ENCODE peak calls at places on chromosomes 3 and 15, in four cellular contexts. One of them, this sample, is unnamed. For H3K4me1, the result is how much of the 10 kb centered on the place peaks cover.

GRCh38 chr3:133888739-133889340 is 6.8 kb downstream of the RAB6B start:
- DNase-seq in tibial nerve: no peak
- DNase-seq in thyroid gland: no peak
- DNase-seq in stomach: no peak
- DNase-seq in this sample: no peak

GRCh38 chr3:10641760-10642159 is 136.4 kb upstream of the ATP2B2 start:
- DNase-seq in stomach: no peak
- DNase-seq in tibial nerve: no peak
- DNase-seq in thyroid gland: no peak
- DNase-seq in this sample: peak

GRCh38 chr3:13308406-13308805 is 111.7 kb downstream of the NUP210 start:
- DNase-seq in tibial nerve: no peak
- DNase-seq in stomach: peak
- DNase-seq in thyroid gland: peak
- DNase-seq in this sample: no peak

GRCh38 chr3:107523361-107524213 is 825 bp downstream of the BBX start:
- DNase-seq in stomach: peak
- DNase-seq in thyroid gland: peak
- DNase-seq in tibial nerve: peak
- DNase-seq in this sample: peak

GRCh38 chr3:67819447-67819846 is 165.0 kb upstream of the SUCLG2 start:
- DNase-seq in tibial nerve: no peak
- DNase-seq in stomach: no peak
- DNase-seq in thyroid gland: no peak
- DNase-seq in this sample: no peak

GRCh38 chr3:128903501-128903900 is 24.1 kb downstream of the ACAD9 start:
- DNase-seq in stomach: no peak
- DNase-seq in tibial nerve: no peak
- DNase-seq in thyroid gland: no peak
- DNase-seq in this sample: no peak

GRCh38 chr3:114504941-114505632 is 211.3 kb downstream of the TIGIT start:
- DNase-seq in thyroid gland: no peak
- DNase-seq in stomach: no peak
- DNase-seq in tibial nerve: no peak
- DNase-seq in this sample: no peak

GRCh38 chr15:40567111-40567510 is 2.0 kb upstream of the RPUSD2 start:
- DNase-seq in stomach: no peak
- DNase-seq in tibial nerve: no peak
- DNase-seq in thyroid gland: no peak
- DNase-seq in this sample: no peak

GRCh38 chr3:12034440-12034839 is 30.3 kb downstream of the SYN2 start:
- DNase-seq in stomach: no peak
- DNase-seq in tibial nerve: no peak
- DNase-seq in thyroid gland: no peak
- DNase-seq in this sample: no peak

GRCh38 chr3:103002447-103002846 is 567.6 kb downstream of the ZPLD1 start:
- DNase-seq in thyroid gland: no peak
- DNase-seq in tibial nerve: no peak
- DNase-seq in stomach: no peak
- DNase-seq in this sample: no peak

GRCh38 chr3:11563159-11563558 is 80.6 kb downstream of the VGLL4 start:
- DNase-seq in thyroid gland: no peak
- DNase-seq in stomach: no peak
- DNase-seq in tibial nerve: no peak
- DNase-seq in this sample: peak

GRCh38 chr3:177179281-177180067 is 17.8 kb downstream of the TBL1XR1 start:
- DNase-seq in stomach: no peak
- DNase-seq in thyroid gland: no peak
- DNase-seq in tibial nerve: no peak
- DNase-seq in this sample: no peak

GRCh38 chr3:130658666-130659065 is 88.0 kb downstream of the PIK3R4 start:
- DNase-seq in tibial nerve: no peak
- DNase-seq in stomach: no peak
- DNase-seq in thyroid gland: peak
- DNase-seq in this sample: no peak

GRCh38 chr15:33068531-33068990 is 126.0 kb downstream of the FMN1 start:
- DNase-seq in tibial nerve: no peak
- DNase-seq in stomach: peak
- DNase-seq in thyroid gland: peak
- DNase-seq in this sample: no peak

GRCh38 chr15:40762919-40763800 is 708 bp upstream of the GCHFR start:
- DNase-seq in thyroid gland: peak
- DNase-seq in tibial nerve: peak
- DNase-seq in stomach: peak
- DNase-seq in this sample: peak

GRCh38 chr3:61802772-61803171 is 241.4 kb downstream of the PTPRG start:
- DNase-seq in thyroid gland: no peak
- DNase-seq in tibial nerve: no peak
- DNase-seq in stomach: no peak
- DNase-seq in this sample: no peak

GRCh38 chr15:31263751-31264533 is 62.7 kb upstream of the KLF13 start:
- DNase-seq in thyroid gland: peak
- DNase-seq in stomach: peak
- DNase-seq in tibial nerve: peak
- DNase-seq in this sample: peak

GRCh38 chr3:108127301-108127988 is 36.6 kb upstream of the CD47 start:
- DNase-seq in tibial nerve: no peak
- DNase-seq in thyroid gland: no peak
- DNase-seq in stomach: no peak
- DNase-seq in this sample: no peak

GRCh38 chr3:63473641-63474166 is 178.8 kb upstream of the SNTN start:
- DNase-seq in tibial nerve: no peak
- DNase-seq in stomach: no peak
- DNase-seq in thyroid gland: peak
- DNase-seq in this sample: no peak

GRCh38 chr3:148950806-148951205 is 40.5 kb upstream of the GYG1 start:
- DNase-seq in thyroid gland: no peak
- DNase-seq in stomach: no peak
- DNase-seq in tibial nerve: no peak
- DNase-seq in this sample: no peak

GRCh38 chr3:57877116-57877515 is 121.0 kb downstream of the SLMAP start:
- DNase-seq in tibial nerve: no peak
- DNase-seq in thyroid gland: no peak
- DNase-seq in stomach: no peak
- DNase-seq in this sample: no peak

GRCh38 chr3:40407007-40407406 is 20.0 kb downstream of the ENTPD3 start:
- DNase-seq in thyroid gland: no peak
- DNase-seq in stomach: no peak
- DNase-seq in tibial nerve: no peak
- DNase-seq in this sample: no peak

GRCh38 chr15:64072812-64073211 is 20.8 kb downstream of the CIAO2A start:
- DNase-seq in stomach: no peak
- DNase-seq in thyroid gland: no peak
- DNase-seq in tibial nerve: no peak
- DNase-seq in this sample: no peak

GRCh38 chr3:51681453-51681852 is 10.4 kb downstream of the TEX264 start:
- DNase-seq in thyroid gland: no peak
- DNase-seq in tibial nerve: peak
- DNase-seq in stomach: peak
- DNase-seq in this sample: no peak

GRCh38 chr15:77895742-77896141 is 181.8 kb downstream of the TBC1D2B start:
- DNase-seq in stomach: no peak
- DNase-seq in tibial nerve: no peak
- DNase-seq in thyroid gland: no peak
- DNase-seq in this sample: no peak

GRCh38 chr3:169666079-169666436 is 2.5 kb upstream of the MECOM start:
- DNase-seq in thyroid gland: no peak
- DNase-seq in stomach: no peak
- DNase-seq in tibial nerve: no peak
- DNase-seq in this sample: no peak

GRCh38 chr3:196568246-196569002 is at the start of the genes FBXO45 and WDR53:
- DNase-seq in thyroid gland: peak
- DNase-seq in tibial nerve: peak
- DNase-seq in stomach: peak
- DNase-seq in this sample: peak
- TF ChIP-seq CTCF in thyroid gland: no peak
- TF ChIP-seq CTCF in tibial nerve: peak
- TF ChIP-seq CTCF in stomach: no peak
- TF ChIP-seq CTCF in this sample: no peak

DNA sequence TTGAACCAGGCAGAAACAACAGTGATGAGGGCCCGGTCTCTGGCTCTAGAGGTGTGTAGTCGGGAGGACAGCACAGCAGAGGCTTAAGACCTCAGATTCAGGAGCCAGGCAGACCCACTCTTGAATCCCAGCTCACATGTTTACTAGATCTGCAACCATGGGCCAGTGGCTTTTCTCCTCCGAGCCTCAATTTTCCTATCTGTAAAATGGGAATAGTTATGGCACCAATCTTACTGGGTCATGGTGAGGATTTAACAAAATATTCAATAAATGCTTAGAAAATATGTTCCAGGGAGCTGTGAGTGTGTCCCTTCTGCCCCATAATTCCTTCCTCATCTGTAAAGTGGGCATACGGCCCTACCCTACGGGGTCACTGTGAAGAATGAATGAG is 506.9 kb downstream of the SHQ1 start:
- DNase-seq in thyroid gland: no peak
- DNase-seq in tibial nerve: no peak
- DNase-seq in stomach: no peak
- DNase-seq in this sample: no peak
- H3K4me1 ChIP-seq in thyroid gland: under half
- H3K4me1 ChIP-seq in tibial nerve: under half
- H3K4me1 ChIP-seq in stomach: under half
- H3K4me1 ChIP-seq in this sample: under half

DNA sequence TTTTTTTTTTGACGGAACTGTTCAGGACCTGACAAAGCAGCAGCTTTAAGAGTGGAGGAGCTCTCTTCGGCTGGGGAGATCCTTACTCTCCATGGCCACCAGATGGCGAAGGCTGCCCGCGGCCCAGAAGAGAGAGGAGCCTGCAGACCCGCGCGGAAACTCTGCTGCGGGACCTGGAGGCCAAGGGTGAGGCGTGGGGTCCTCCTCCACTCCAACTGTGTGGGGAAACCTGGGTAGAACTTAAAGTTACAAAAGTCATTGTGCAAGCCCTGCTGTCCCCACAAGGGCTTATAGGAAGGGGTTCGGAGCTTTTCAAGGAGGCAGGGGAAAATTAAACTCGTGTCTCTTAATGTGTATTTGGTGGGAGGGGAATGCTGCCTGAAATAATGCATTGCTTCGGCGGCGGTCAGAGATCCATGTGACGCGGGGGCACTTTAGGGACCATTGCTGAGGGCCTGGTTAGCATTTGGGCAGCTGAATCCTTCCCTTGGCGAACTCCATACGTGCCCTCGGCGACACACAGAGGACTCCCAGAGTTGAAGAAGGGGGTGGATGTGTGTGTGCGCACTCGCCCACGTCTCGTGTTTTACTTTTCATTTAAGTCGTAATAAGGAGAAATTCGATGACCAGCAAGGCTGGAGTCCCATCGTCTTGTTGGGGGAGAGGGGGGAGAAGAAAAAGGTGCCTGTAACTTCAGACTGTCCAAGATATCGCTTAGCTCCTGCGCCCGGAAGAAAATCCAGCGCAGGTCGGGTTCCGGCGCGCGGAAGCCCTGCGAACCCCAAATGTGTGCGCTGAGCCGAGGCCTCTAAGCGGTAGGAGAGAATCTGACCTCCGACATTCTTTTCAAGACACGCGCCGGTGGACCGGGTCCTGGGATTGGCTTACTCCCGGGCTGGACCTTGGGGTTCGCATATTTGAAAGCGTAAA is 9.7 kb downstream of the EOMES start:
- DNase-seq in tibial nerve: peak
- DNase-seq in thyroid gland: peak
- DNase-seq in stomach: peak
- DNase-seq in this sample: peak
- TF ChIP-seq CTCF in tibial nerve: peak
- TF ChIP-seq CTCF in thyroid gland: peak
- TF ChIP-seq CTCF in stomach: no peak
- TF ChIP-seq CTCF in this sample: peak

GRCh38 chr3:122977645-122978466 is 49.7 kb downstream of the SEMA5B start:
- DNase-seq in stomach: no peak
- DNase-seq in thyroid gland: peak
- DNase-seq in tibial nerve: no peak
- DNase-seq in this sample: peak
- H3K4me1 ChIP-seq in stomach: under half
- H3K4me1 ChIP-seq in thyroid gland: under half
- H3K4me1 ChIP-seq in tibial nerve: under half
- H3K4me1 ChIP-seq in this sample: under half

DNA sequence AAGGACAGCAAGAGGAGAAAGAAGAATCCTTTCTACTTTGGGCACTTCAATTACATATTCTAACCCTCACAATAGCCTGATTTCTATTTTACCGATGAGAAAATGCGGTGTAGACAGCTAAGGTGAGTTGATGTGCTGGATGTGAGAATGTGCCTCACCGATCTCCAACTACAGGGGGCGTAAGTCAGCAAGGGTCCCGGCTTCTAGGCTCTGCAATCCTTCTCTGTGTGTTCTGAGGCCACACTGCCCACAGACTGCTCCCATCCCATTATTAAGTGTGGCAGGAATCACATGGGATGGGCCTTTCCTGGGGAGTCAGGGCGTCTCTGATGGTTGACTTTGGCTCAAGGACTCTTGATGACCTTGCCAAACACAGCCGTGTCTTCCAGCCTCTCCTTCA is 23.6 kb upstream of the RPL35A start:
- DNase-seq in tibial nerve: no peak
- DNase-seq in stomach: no peak
- DNase-seq in thyroid gland: no peak
- DNase-seq in this sample: no peak
- TF ChIP-seq CTCF in tibial nerve: no peak
- TF ChIP-seq CTCF in stomach: no peak
- TF ChIP-seq CTCF in thyroid gland: no peak
- TF ChIP-seq CTCF in this sample: no peak

GRCh38 chr15:74399511-74400312 is 32.3 kb upstream of the CYP11A1 start:
- DNase-seq in stomach: no peak
- DNase-seq in thyroid gland: no peak
- DNase-seq in tibial nerve: no peak
- DNase-seq in this sample: no peak

GRCh38 chr15:74397239-74398068 is 30.0 kb upstream of the CYP11A1 start:
- DNase-seq in thyroid gland: no peak
- DNase-seq in tibial nerve: no peak
- DNase-seq in stomach: no peak
- DNase-seq in this sample: no peak

GRCh38 chr15:74400313-74400850 is 32.9 kb upstream of the CYP11A1 start:
- DNase-seq in thyroid gland: no peak
- DNase-seq in tibial nerve: no peak
- DNase-seq in stomach: no peak
- DNase-seq in this sample: no peak

GRCh38 chr15:74398183-74398582 is 30.7 kb upstream of the CYP11A1 start:
- DNase-seq in thyroid gland: no peak
- DNase-seq in stomach: no peak
- DNase-seq in tibial nerve: no peak
- DNase-seq in this sample: no peak

GRCh38 chr15:74399100-74399499 is 31.7 kb upstream of the CYP11A1 start:
- DNase-seq in thyroid gland: no peak
- DNase-seq in tibial nerve: no peak
- DNase-seq in stomach: no peak
- DNase-seq in this sample: no peak
- H3K4me1 ChIP-seq in thyroid gland: under half
- H3K4me1 ChIP-seq in tibial nerve: under half
- H3K4me1 ChIP-seq in stomach: half or more
- H3K4me1 ChIP-seq in this sample: under half

GRCh38 chr3:179410317-179410716 is 41.0 kb downstream of the GNB4 start:
- DNase-seq in stomach: no peak
- DNase-seq in tibial nerve: no peak
- DNase-seq in thyroid gland: no peak
- DNase-seq in this sample: no peak
- TF ChIP-seq CTCF in stomach: no peak
- TF ChIP-seq CTCF in tibial nerve: no peak
- TF ChIP-seq CTCF in thyroid gland: no peak
- TF ChIP-seq CTCF in this sample: no peak